ENCODE peak calls at places on chromosomes 11 and 22, in four cellular contexts. Y, U, G and M are unnamed samples.

GRCh38 chr11:57940044-57940781 is 83.5 kb upstream of the OR9Q1 start:
- DNase-seq in G (no peak), U (no peak), Y (no peak), M (no peak)

GRCh38 chr22:18983120-18983651 is 47.1 kb upstream of the PRODH start:
- DNase-seq in G (peak), U (no peak), Y (no peak), M (no peak)

GRCh38 chr22:27959335-27960090 is 40.5 kb upstream of the PITPNB start:
- DNase-seq in Y (no peak), U (no peak), G (no peak), M (no peak)

GRCh38 chr11:83287631-83288030 is 1.5 kb upstream of the CCDC90B start:
- DNase-seq in G (no peak), Y (no peak), U (no peak), M (no peak)

GRCh38 chr11:469684-470667 is 19.9 kb downstream of the PTDSS2 start:
- DNase-seq in Y (no peak), G (no peak), U (peak), M (peak)

GRCh38 chr22:21760640-21761039 is 25.0 kb upstream of the YPEL1 start:
- DNase-seq in U (no peak), Y (no peak), G (peak), M (no peak)

GRCh38 chr11:1746956-1747752 is 3.2 kb downstream of the IFITM10 start:
- DNase-seq in U (no peak), G (no peak), Y (no peak), M (no peak)

GRCh38 chr11:42764936-42765335 is 546.9 kb upstream of the API5 start:
- DNase-seq in U (no peak), G (no peak), Y (no peak), M (no peak)

GRCh38 chr22:32378703-32379272 is 21.1 kb downstream of the RFPL3 start:
- DNase-seq in U (peak), Y (peak), G (peak), M (peak)

GRCh38 chr22:38781033-38781432 is 12.9 kb downstream of the DNAL4 start:
- DNase-seq in U (no peak), Y (no peak), G (no peak), M (no peak)

GRCh38 chr22:44587004-44587793 is 89.2 kb upstream of the RTL6 start:
- DNase-seq in G (no peak), U (peak), Y (no peak), M (no peak)

GRCh38 chr11:61820174-61820573 is 3.4 kb upstream of the FADS1 start:
- DNase-seq in Y (no peak), U (peak), G (no peak), M (peak)

GRCh38 chr11:19683862-19684491 is 28.7 kb upstream of the NAV2 start:
- DNase-seq in Y (no peak), U (no peak), G (no peak), M (no peak)

GRCh38 chr22:17159504-17159951 is 451 bp upstream of the HDHD5 start:
- DNase-seq in Y (no peak), G (no peak), U (peak), M (no peak)

GRCh38 chr22:46352691-46353386 is 17.3 kb downstream of the TRMU start:
- DNase-seq in U (peak), G (no peak), Y (no peak), M (no peak)

GRCh38 chr11:71145368-71145767 is 107.0 kb downstream of the SHANK2 start:
- DNase-seq in Y (no peak), U (no peak), G (no peak), M (no peak)

GRCh38 chr11:58318532-58318931 is 40.3 kb downstream of the OR5B17 start:
- DNase-seq in Y (no peak), G (no peak), U (no peak), M (no peak)

GRCh38 chr22:45318558-45319318 is 9.0 kb downstream of the FAM118A start:
- DNase-seq in U (no peak), G (no peak), Y (no peak), M (no peak)

GRCh38 chr11:108535384-108535955 is 37.3 kb upstream of the POGLUT3 start:
- DNase-seq in U (no peak), Y (no peak), G (no peak), M (no peak)

GRCh38 chr22:50398698-50399648 is 55.8 kb downstream of the PPP6R2 start:
- DNase-seq in Y (no peak), G (no peak), U (peak), M (no peak)

GRCh38 chr11:44702897-44703296 is 23.9 kb upstream of the TSPAN18 start:
- DNase-seq in G (no peak), U (no peak), Y (no peak), M (no peak)

GRCh38 chr11:11668293-11668692 is 46.5 kb upstream of the GALNT18 start:
- DNase-seq in G (no peak), Y (no peak), U (no peak), M (no peak)

GRCh38 chr11:47661245-47661644 is 18.9 kb upstream of the MTCH2 start:
- DNase-seq in G (no peak), Y (no peak), U (no peak), M (no peak)

GRCh38 chr11:35750981-35751663 is 88.5 kb downstream of the TRIM44 start:
- DNase-seq in Y (no peak), G (no peak), U (no peak), M (no peak)
- TF ChIP-seq NR3C1 in Y (no peak), G (no peak), U (no peak), M (no peak)

DNA sequence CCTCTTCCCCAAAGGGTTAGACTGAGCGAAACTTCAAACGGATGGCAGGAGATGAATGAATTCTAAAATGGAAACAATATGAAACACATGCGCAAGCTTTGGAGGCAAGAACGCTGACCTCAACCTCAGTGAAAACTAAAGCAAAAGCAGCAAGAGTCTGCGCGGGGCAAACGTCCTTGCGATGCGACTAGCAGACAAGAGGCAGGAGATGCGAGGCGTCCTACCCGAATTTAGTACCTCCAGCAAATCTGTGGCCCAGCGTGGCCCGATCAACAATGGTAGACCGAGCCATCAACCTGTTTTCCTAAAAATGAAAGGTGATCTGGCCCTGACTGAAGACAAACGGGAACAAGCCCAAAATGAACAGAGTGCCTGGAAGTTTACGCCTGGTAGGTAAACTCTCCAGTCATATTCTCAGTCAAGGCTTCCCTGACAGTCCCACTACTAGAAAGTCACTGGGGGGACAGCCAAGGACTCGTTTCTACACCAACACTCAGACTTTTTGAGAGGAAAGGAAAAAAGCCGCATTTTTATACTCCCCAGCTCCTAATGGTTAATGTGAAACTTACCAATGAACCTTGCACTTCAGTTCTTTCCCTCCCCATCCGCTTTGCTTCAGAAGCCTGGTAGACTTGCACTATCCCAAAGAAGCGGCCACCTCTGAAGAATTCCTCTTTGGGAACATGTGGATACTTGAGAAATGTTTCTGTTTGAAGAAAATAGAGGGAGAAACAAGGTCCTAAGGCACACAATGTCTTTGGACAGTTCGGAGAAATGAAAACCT is 11.5 kb downstream of the MMP3 start:
- DNase-seq in U (no peak), G (no peak), Y (no peak), M (peak)
- TF ChIP-seq NR3C1 in U (no peak), G (no peak), Y (no peak), M (no peak)

DNA sequence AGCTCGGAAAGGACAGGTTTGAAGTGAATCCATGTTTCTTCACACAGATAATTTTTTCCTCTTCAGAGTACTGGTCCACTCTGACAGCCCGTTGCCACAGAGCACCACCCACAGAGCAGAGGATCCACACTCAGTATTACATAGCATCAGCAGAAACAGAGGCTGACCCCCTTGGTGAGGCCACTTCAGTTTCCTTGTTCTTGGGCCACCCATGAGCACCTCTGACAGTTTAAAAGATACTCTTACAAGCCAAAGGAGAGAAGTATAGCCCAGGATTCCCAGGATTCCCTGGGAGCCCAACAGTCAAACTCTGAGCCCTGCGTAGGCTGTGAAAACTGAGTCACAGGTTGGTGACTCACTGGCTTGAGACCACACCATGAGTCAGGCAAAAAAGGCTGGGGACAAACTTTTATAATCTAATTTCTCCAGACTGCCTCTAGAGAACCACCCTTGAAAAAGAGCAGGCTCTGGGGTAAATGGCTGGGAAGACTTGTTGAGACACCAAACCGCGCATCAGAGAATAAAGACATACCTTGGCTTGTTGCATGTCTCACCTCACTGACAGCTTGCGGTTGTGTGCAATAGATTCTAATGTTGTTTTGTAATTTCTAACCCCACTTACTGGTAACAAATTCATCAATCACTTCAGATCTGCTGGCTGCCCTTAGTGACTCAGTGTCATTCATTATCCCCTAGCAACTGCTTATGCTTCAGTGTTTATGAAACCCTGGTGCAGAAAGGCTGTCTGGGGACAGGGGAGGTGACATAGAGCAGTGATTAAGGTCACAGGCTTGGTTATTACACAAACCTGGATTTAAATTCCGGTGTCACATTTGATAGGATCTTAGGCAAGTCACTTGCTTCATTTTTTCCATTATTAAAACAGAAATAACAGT is 56.9 kb upstream of the PRSS23 start:
- DNase-seq in U (peak), G (peak), Y (no peak), M (peak)
- TF ChIP-seq NR3C1 in U (no peak), G (no peak), Y (no peak), M (no peak)

GRCh38 chr22:20197407-20198030 is 46.7 kb upstream of the CCDC188 start:
- DNase-seq in Y (no peak), G (no peak), U (no peak), M (no peak)
- TF ChIP-seq NR3C1 in Y (no peak), G (no peak), U (no peak), M (no peak)

GRCh38 chr11:112612283-112612849 is 348.9 kb upstream of the NCAM1 start:
- DNase-seq in G (no peak), Y (peak), U (no peak), M (no peak)

GRCh38 chr11:112616292-112617088 is 344.7 kb upstream of the NCAM1 start:
- DNase-seq in G (no peak), U (no peak), Y (no peak), M (no peak)

GRCh38 chr11:112613051-112613972 is 347.9 kb upstream of the NCAM1 start:
- DNase-seq in U (no peak), G (no peak), Y (no peak), M (peak)

GRCh38 chr11:112615238-112615637 is 346.0 kb upstream of the NCAM1 start:
- DNase-seq in G (no peak), U (no peak), Y (no peak), M (no peak)

DNA sequence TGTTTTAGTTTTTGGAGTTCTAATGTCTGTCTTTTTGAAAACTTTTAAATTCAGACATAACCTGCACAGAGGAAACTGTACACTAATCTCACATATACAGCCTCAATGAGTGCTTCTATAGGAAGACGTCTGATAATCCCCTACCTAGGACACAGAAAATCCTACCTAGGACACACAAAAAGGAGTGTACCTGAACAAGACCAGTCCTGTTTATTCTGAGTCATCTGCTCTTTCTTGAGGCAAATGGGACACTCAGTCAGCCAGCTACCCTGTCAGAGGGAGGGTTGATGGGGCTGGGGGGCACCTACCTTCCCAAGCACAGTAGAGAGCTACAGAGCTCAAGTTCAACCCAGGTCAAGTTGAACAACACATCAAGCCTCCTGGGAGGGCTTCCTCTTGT is 346.6 kb upstream of the NCAM1 start:
- DNase-seq in Y (no peak), U (no peak), G (no peak), M (no peak)
- TF ChIP-seq NR3C1 in Y (no peak), U (no peak), G (no peak), M (no peak)

GRCh38 chr11:10305262-10305963 is 540 bp downstream of the ADM start:
- DNase-seq in Y (peak), U (peak), G (no peak), M (peak)

GRCh38 chr11:10304495-10305261 is at the start of gene ADM:
- DNase-seq in Y (peak), U (peak), G (peak), M (peak)

GRCh38 chr11:10307022-10307410 is 2.1 kb downstream of the ADM start:
- DNase-seq in Y (no peak), U (peak), G (no peak), M (peak)

GRCh38 chr11:10307411-10308207 is 2.7 kb downstream of the ADM start:
- DNase-seq in Y (peak), G (peak), U (peak), M (peak)

DNA sequence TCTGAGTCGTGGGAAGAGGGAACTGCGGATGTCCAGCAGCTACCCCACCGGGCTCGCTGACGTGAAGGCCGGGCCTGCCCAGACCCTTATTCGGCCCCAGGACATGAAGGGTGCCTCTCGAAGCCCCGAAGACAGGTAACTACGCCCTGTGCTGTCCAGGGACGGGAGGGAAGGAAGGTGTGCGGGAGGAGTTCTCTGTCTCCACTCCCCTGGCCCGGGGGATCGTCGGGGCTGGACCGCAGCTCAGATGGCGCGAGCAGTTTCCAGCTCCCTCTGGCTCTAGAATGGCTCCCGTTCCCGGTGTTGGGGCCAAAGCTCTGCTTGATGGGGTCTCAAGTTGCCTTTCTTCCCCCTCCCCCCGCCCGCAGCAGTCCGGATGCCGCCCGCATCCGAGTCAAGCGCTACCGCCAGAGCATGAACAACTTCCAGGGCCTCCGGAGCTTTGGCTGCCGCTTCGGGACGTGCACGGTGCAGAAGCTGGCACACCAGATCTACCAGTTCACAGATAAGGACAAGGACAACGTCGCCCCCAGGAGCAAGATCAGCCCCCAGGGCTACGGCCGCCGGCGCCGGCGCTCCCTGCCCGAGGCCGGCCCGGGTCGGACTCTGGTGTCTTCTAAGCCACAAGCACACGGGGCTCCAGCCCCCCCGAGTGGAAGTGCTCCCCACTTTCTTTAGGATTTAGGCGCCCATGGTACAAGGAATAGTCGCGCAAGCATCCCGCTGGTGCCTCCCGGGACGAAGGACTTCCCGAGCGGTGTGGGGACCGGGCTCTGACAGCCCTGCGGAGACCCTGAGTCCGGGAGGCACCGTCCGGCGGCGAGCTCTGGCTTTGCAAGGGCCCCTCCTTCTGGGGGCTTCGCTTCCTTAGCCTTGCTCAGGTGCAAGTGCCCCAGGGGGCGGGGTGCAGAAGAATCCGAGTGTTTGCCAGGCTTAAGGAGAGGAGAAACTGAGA is 1.4 kb downstream of the ADM start:
- DNase-seq in G (no peak), Y (peak), U (peak), M (no peak)
- TF ChIP-seq NR3C1 in G (no peak), Y (no peak), U (no peak), M (no peak)

GRCh38 chr11:66849501-66850234 is 6.4 kb downstream of the RCE1 start:
- DNase-seq in U (no peak), Y (no peak), G (no peak), M (no peak)
- TF ChIP-seq NR3C1 in U (no peak), Y (no peak), G (no peak), M (no peak)

DNA sequence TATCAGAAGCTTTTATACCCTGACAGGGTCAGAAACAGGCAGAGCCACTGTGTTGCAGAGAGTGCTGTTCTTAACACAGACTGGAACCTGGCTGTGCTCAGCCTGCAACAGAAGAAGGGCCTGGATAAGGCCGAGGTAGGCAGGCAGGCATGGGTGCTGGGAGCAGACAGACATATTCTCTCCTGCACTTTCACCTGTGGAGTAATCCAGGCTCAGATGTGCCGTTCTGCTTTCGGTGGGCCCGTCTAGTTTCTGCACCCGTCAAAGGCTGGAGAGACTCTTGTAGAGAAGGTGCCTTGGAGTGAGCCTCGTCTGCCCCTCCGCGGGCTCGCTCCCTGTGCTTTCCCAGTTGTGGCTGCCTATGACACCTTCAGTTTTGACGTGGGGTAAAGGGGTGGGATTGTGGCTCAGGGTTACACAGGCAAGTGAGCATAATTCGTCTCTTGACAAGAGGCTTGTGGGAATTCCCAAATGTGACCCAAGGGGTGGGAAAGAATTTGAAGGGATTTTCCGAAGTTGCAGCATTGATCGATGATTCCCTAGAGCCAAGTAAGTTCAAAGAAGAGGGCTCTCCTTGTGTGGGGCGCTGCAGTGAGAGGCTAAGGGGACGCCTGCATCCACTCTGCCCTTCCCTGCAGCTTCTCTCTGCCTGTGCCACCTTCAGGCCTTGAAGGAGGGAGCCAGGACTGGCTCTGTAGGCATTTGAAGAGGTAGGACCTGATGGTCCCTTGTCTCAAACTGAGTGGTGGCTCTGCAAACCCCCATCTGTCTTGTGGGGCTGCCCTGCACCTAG is 16.2 kb upstream of the ST3GAL4 start:
- DNase-seq in U (no peak), G (no peak), Y (no peak), M (no peak)
- TF ChIP-seq NR3C1 in U (no peak), G (no peak), Y (no peak), M (no peak)